ENCODE peak calls at places on chromosomes 2 and 18, in ten cellular contexts. N, F, L, Z, T, E, S, C, Y and W are unnamed samples.

GRCh38 chr2:155872396-155872795 is 460.1 kb downstream of the NR4A2 start:
- DNase-seq in N (no peak), F (no peak), L (no peak), Z (no peak), T (no peak), E (no peak), S (no peak), C (no peak), Y (no peak), W (no peak)

GRCh38 chr2:85806358-85807118 is 52.7 kb downstream of the ATOH8 start:
- DNase-seq in N (no peak), F (no peak), L (no peak), Z (no peak), T (peak; percentile 53), E (no peak), S (no peak), C (peak; percentile 43), Y (no peak), W (no peak)

GRCh38 chr18:71442830-71443229 is 1101.3 kb downstream of the CBLN2 start:
- DNase-seq in N (no peak), F (no peak), L (no peak), Z (no peak), T (no peak), E (no peak), S (no peak), C (no peak), Y (no peak), W (no peak)

GRCh38 chr2:120226296-120226695 is 3.1 kb upstream of the TMEM185B start:
- DNase-seq in N (no peak), F (peak; percentile 19), L (no peak), Z (no peak), T (no peak), E (no peak), S (no peak), C (peak; percentile 68), Y (no peak), W (no peak)

GRCh38 chr2:177909962-177910361 is 162.6 kb downstream of the PDE11A start:
- DNase-seq in N (peak; percentile 32), F (no peak), L (no peak), Z (no peak), T (no peak), E (no peak), S (no peak), C (no peak), Y (no peak), W (no peak)

GRCh38 chr2:238655974-238656722 is 191.7 kb upstream of the TWIST2 start:
- DNase-seq in N (no peak), F (no peak), L (no peak), Z (no peak), T (no peak), E (peak; percentile 37), S (no peak), C (no peak), Y (no peak), W (no peak)

GRCh38 chr18:76467371-76468190 is 27.5 kb downstream of the ZNF516 start:
- DNase-seq in N (peak; percentile 40), F (peak; percentile 55), L (no peak), Z (no peak), T (no peak), E (peak; percentile 44), S (no peak), C (peak; percentile 81), Y (no peak), W (no peak)

GRCh38 chr18:45785015-45785597 is 40.4 kb upstream of the SIGLEC15 start:
- DNase-seq in N (peak; percentile 52), F (no peak), L (peak; percentile 60), Z (no peak), T (no peak), E (no peak), S (no peak), C (no peak), Y (no peak), W (no peak)

GRCh38 chr2:24722141-24722790 is 70.9 kb downstream of the PTRHD1 start:
- DNase-seq in N (no peak), F (no peak), L (no peak), Z (no peak), T (no peak), E (no peak), S (no peak), C (no peak), Y (no peak), W (no peak)

GRCh38 chr2:24720310-24720709 is 72.9 kb downstream of the PTRHD1 start:
- DNase-seq in N (no peak), F (no peak), L (no peak), Z (no peak), T (no peak), E (no peak), S (no peak), C (no peak), Y (no peak), W (no peak)

GRCh38 chr2:24724111-24724775 is 68.9 kb downstream of the PTRHD1 start:
- DNase-seq in N (no peak), F (no peak), L (no peak), Z (no peak), T (no peak), E (no peak), S (no peak), C (no peak), Y (no peak), W (no peak)

GRCh38 chr2:24723668-24724067 is 69.5 kb downstream of the PTRHD1 start:
- DNase-seq in N (no peak), F (no peak), L (no peak), Z (no peak), T (no peak), E (no peak), S (no peak), C (no peak), Y (no peak), W (no peak)

DNA sequence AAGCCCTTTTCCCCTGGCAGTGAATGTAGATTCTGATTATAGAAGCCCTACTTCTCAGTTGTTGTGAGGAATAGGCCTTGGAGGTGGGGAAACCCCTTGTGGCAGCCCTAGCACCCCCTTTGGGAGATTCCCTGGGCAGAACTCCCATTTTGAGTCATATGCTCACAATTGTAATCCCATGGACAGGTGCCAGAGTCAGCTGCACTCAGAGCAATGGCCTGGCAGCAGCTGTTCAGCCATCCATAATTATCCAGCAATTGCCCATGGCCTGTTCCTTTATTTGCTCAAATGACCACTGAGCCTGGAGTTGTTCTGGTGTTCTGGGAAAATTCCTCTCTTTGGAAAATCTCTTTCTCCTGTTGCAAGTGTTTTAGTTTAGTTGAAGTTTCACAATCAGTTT is 71.7 kb downstream of the PTRHD1 start:
- DNase-seq in N (peak; percentile 93), F (peak; percentile 61), L (peak; percentile 15), Z (no peak), T (no peak), E (no peak), S (peak; percentile 68), C (no peak), Y (peak; percentile 40), W (peak; percentile 63)
- H3K27ac ChIP-seq in N (no peak overlapping the region), F (no peak overlapping the region), L (no peak overlapping the region), Z (no peak overlapping the region), T (no peak overlapping the region), E (no peak overlapping the region), S (peak overlapping the region; percentile 61), C (peak overlapping the region; percentile 60), Y (peak overlapping the region; percentile 70), W (no peak overlapping the region)

DNA sequence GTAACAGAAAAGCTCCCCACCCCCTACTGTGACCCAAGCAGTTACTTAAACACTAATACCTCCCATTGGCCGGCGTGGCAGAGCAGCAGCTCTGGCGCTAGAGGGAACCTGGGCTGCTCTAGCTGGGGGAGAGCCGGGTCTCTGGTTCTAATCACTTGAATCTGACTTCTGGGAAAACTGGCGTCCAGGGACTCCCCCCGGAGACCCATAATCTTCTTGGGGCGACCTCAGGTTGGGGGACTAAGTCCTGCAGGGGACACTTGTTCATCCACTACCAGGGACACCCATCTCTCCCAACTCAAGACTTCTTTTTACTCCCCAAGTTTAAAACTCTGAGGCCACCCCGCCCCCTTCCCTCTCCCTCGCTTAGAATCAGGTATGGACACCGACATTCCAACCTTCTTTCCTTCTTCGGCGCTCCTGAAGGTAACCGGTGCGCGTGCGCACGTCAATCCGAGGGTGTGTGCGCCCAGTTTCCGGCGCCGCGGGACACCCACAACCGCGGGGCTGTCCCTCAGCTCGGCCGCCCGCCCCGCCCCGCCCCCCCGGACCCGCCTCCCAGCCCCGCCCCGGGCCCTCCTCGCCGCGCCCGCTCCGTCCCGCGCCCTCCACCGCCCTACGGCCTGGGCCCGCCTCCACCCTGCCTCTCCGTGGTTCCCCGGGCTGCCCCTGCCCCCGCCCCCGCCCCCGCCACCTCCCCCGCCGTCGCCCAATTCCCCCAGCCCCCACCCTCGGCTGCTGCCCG is at the start of gene ERICH2:
- DNase-seq in N (peak; percentile 30), F (peak; percentile 79), L (peak; percentile 79), Z (peak; percentile 98), T (peak; percentile 79), E (peak; percentile 82), S (peak; percentile 28), C (peak; percentile 83), Y (peak; percentile 80), W (peak; percentile 91)
- TF ChIP-seq POLR2A in N (no peak), F (no peak), L (no peak), Z (peak; percentile 84), T (no peak), E (peak; percentile 40), S (no peak), C (no peak), Y (peak; percentile 27), W (peak; percentile 47)

GRCh38 chr2:237405006-237405559 is 8.9 kb downstream of the COL6A3 start:
- DNase-seq in N (peak; percentile 65), F (no peak), L (no peak), Z (no peak), T (no peak), E (no peak), S (no peak), C (no peak), Y (no peak), W (no peak)

GRCh38 chr2:237405605-237406004 is 8.4 kb downstream of the COL6A3 start:
- DNase-seq in N (peak; percentile 13), F (no peak), L (no peak), Z (no peak), T (no peak), E (no peak), S (no peak), C (no peak), Y (no peak), W (no peak)

GRCh38 chr2:237404413-237404812 is 9.6 kb downstream of the COL6A3 start:
- DNase-seq in N (no peak), F (no peak), L (no peak), Z (no peak), T (no peak), E (no peak), S (no peak), C (no peak), Y (no peak), W (no peak)

GRCh38 chr2:237408280-237408679 is 5.7 kb downstream of the COL6A3 start:
- DNase-seq in N (peak; percentile 66), F (no peak), L (no peak), Z (no peak), T (no peak), E (no peak), S (no peak), C (no peak), Y (peak; percentile 41), W (no peak)

GRCh38 chr2:237407734-237408133 is 6.2 kb downstream of the COL6A3 start:
- DNase-seq in N (no peak), F (no peak), L (no peak), Z (no peak), T (no peak), E (no peak), S (no peak), C (no peak), Y (peak; percentile 48), W (no peak)
- H3K27ac ChIP-seq in N (peak overlapping the region; percentile 57), F (peak overlapping the region; percentile 88), L (peak overlapping the region; percentile 48), Z (no peak overlapping the region), T (no peak overlapping the region), E (no peak overlapping the region), S (no peak overlapping the region), C (peak overlapping the region; percentile 57), Y (peak overlapping the region; percentile 97), W (no peak overlapping the region)

GRCh38 chr2:108449410-108450200 is 599 bp downstream of the GCC2 start:
- DNase-seq in N (peak; percentile 38), F (no peak), L (peak; percentile 11), Z (peak; percentile 22), T (peak; percentile 28), E (no peak), S (peak; percentile 27), C (no peak), Y (no peak), W (no peak)
- TF ChIP-seq POLR2A in N (no peak), F (no peak), L (no peak), Z (no peak), T (no peak), E (peak; percentile 3), S (no peak), C (no peak), Y (no peak), W (no peak)